ENCODE peak calls at places on chromosome 4, in five cellular contexts. K is kidney, T is AG04450, J is esophagus muscularis mucosa, B is uterus. S is an unnamed sample.

GRCh38 chr4:153146031-153146430 is 58.2 kb upstream of the TRIM2 start:
- DNase-seq in K (no peak), T (no peak), J (no peak), B (no peak), S (no peak)

GRCh38 chr4:123967360-123967759 is 570.8 kb downstream of the SPRY1 start:
- DNase-seq in K (no peak), T (no peak), J (no peak), B (no peak), S (no peak)

GRCh38 chr4:3833326-3833989 is 67.3 kb downstream of the ADRA2C start:
- DNase-seq in K (peak; percentile 33), T (no peak), J (no peak), B (no peak), S (no peak)

GRCh38 chr4:1495416-1496115 is 89.3 kb upstream of the NKX1-1 start:
- DNase-seq in K (peak; percentile 71), T (no peak), J (no peak), B (no peak), S (no peak)

GRCh38 chr4:169150806-169151205 is 120.0 kb downstream of the SH3RF1 start:
- DNase-seq in K (no peak), T (no peak), J (no peak), B (no peak), S (no peak)

GRCh38 chr4:155787113-155787710 is 28.4 kb downstream of the GUCY1B1 start:
- DNase-seq in K (no peak), T (no peak), J (no peak), B (no peak), S (peak; percentile 39)

GRCh38 chr4:83701041-83701440 is 165.1 kb downstream of the GPAT3 start:
- DNase-seq in K (no peak), T (no peak), J (no peak), B (no peak), S (no peak)

GRCh38 chr4:152014280-152014679 is 253.5 kb upstream of the GATB start:
- DNase-seq in K (no peak), T (no peak), J (no peak), B (no peak), S (no peak)

GRCh38 chr4:10173754-10174749 is 57.5 kb upstream of the WDR1 start:
- DNase-seq in K (no peak), T (no peak), J (no peak), B (peak; percentile 28), S (no peak)

GRCh38 chr4:25981749-25982148 is 67.7 kb downstream of the SMIM20 start:
- DNase-seq in K (no peak), T (no peak), J (no peak), B (no peak), S (no peak)

GRCh38 chr4:40196724-40197281 is at the start of gene RHOH:
- DNase-seq in K (no peak), T (no peak), J (no peak), B (no peak), S (no peak)
- H3K4me3 ChIP-seq in K (no peak within 1 kb of the TSS), T (no peak within 1 kb of the TSS), J (no peak within 1 kb of the TSS), B (no peak within 1 kb of the TSS), S (no peak within 1 kb of the TSS)

GRCh38 chr4:81465668-81466357 is 5.9 kb downstream of the RASGEF1B start:
- DNase-seq in K (no peak), T (no peak), J (no peak), B (no peak), S (no peak)
- TF ChIP-seq CTCF in K (no peak), T (no peak), J (no peak), B (no peak), S (no peak)

GRCh38 chr4:122851568-122851967 is 24.9 kb downstream of the FGF2 start:
- DNase-seq in K (no peak), T (no peak), J (no peak), B (no peak), S (no peak)

GRCh38 chr4:122854860-122855259 is 28.2 kb downstream of the FGF2 start:
- DNase-seq in K (no peak), T (no peak), J (no peak), B (no peak), S (no peak)

GRCh38 chr4:122855491-122855890 is 28.9 kb downstream of the FGF2 start:
- DNase-seq in K (no peak), T (no peak), J (no peak), B (no peak), S (no peak)

GRCh38 chr4:122857160-122857559 is 30.5 kb downstream of the FGF2 start:
- DNase-seq in K (no peak), T (no peak), J (no peak), B (no peak), S (no peak)

DNA sequence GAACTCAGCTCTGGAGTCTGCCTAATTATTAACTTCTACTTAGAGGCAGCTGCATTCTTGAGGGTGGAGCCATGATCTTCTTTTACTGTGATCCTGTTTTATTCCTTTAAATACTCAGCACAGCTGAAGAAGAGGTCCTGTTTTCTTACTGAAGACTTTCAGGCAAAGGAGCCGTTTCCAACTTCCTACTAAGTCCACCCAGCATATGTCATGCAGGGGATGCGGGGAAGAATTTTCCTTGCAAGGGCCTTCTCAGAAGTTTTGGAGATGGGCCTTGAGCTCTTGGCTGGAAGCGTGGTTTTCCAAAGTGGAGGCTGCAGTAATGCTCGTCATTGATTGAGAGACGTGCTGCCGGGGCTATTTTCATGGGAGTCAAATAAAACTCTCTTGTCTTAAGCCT is 27.8 kb downstream of the FGF2 start:
- DNase-seq in K (no peak), T (no peak), J (no peak), B (peak; percentile 40), S (no peak)
- H3K4me3 ChIP-seq in K (peak overlapping the region; percentile 59), T (peak overlapping the region; percentile 11), J (peak overlapping the region; percentile 26), B (peak overlapping the region; percentile 1), S (peak overlapping the region; percentile 2)

GRCh38 chr4:141652161-141652778 is 15.9 kb downstream of the IL15 start:
- DNase-seq in K (no peak), T (peak; percentile 61), J (no peak), B (no peak), S (peak; percentile 82)

GRCh38 chr4:141657550-141657949 is 21.2 kb downstream of the IL15 start:
- DNase-seq in K (no peak), T (no peak), J (no peak), B (no peak), S (no peak)

GRCh38 chr4:141656031-141656430 is 19.6 kb downstream of the IL15 start:
- DNase-seq in K (no peak), T (no peak), J (no peak), B (no peak), S (no peak)

GRCh38 chr4:141658316-141658715 is 21.9 kb downstream of the IL15 start:
- DNase-seq in K (no peak), T (no peak), J (no peak), B (no peak), S (no peak)

DNA sequence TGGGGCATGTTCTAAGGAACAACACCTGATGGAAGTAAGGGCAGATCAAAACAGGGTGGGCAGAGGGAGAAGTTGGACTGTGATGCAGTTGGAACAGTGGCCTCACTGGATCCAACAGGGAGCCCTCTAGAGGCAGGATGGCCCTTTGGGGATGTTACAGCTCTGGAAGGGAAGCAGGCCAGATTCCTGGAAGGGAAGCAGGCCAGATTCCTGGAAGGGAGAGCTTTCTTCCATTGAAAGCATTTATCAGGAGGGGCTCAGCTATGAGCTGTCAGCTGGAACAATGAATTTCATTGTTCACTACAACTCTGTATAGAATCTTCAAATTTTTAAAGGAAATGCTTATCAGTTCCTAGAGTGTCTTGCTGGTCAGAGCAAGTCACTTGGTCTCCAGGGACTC is 17.7 kb downstream of the IL15 start:
- DNase-seq in K (no peak), T (no peak), J (no peak), B (peak; percentile 22), S (no peak)
- TF ChIP-seq CTCF in K (peak; percentile 34), T (peak; percentile 46), J (no peak), B (no peak), S (peak; percentile 59)

GRCh38 chr4:38804654-38805295 is at the start of gene TLR1:
- DNase-seq in K (no peak), T (no peak), J (no peak), B (no peak), S (peak; percentile 60)
- H3K4me3 ChIP-seq in K (peak within 1 kb of the TSS; percentile 45), T (no peak within 1 kb of the TSS), J (peak within 1 kb of the TSS; percentile 34), B (peak within 1 kb of the TSS; percentile 27), S (no peak within 1 kb of the TSS)

DNA sequence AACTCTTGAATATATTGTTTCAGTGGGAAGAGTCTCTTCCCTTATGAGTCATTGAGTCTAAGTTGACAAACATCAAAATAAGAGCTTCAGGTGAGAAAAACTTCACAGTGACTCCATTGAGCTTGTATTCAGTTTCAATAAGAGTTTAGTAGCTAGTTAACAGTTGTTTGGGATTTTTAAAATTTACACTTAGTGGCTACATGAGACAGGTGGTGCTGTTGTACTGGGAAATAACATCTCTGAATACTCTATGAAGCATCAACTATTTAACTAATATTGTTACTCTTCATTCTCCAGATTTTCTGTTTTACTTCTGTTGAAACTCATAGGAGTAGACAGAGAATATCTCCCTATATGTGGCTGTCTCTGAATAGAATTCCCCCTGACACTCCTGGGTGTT is 1609.1 kb downstream of the C4orf33 start:
- DNase-seq in K (no peak), T (no peak), J (no peak), B (no peak), S (no peak)
- TF ChIP-seq CTCF in K (no peak), T (no peak), J (no peak), B (no peak), S (no peak)

DNA sequence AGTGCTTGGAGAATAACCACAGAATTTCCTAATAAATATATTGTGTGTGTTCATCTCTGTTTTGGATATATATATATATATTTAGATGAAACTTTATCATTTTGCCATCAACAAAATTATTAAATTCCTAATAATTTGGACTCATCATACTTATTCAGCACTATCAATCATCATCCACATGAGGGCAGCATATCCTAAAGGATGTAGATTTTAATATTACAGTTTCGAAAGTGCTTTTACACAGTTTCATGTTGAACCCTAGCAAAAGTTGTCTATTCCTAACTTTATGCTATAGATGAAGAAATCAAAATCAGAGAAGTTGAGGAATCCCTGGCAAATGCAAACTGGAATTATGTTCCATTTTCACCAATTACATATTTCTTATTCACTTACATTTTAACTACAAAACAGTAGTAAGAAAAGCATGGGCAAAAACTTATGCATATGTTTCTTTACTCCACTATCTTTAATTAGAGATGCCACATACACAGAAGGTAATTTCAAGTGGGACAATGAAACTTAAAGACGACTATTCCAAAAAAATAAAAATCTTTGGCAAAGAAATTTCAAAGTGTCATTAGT is 36.6 kb upstream of the UGT2A1 start:
- DNase-seq in K (no peak), T (peak; percentile 1), J (no peak), B (no peak), S (peak; percentile 3)
- H3K4me3 ChIP-seq in K (peak overlapping the region; percentile 32), T (no peak overlapping the region), J (no peak overlapping the region), B (no peak overlapping the region), S (no peak overlapping the region)

S was measured in astrocyte of the cerebellum.